ENCODE peak calls at places on chromosomes 5 and 9, in seven cellular contexts. One of them, this sample, is unnamed.

GRCh38 chr5:528625-529511 is 4.6 kb upstream of the SLC9A3 start:
- DNase-seq in T-helper 2 cell: peak
- DNase-seq in Peyer's patch: no peak
- DNase-seq in fibroblast of lung: no peak
- DNase-seq in HFFc6: no peak
- DNase-seq in GM12865: peak
- DNase-seq in NCI-H774: no peak
- DNase-seq in this sample: no peak

GRCh38 chr9:133742251-133742650 is 4.1 kb upstream of the SARDH start:
- DNase-seq in NCI-H774: no peak
- DNase-seq in Peyer's patch: no peak
- DNase-seq in T-helper 2 cell: no peak
- DNase-seq in GM12865: no peak
- DNase-seq in fibroblast of lung: no peak
- DNase-seq in HFFc6: no peak
- DNase-seq in this sample: no peak

GRCh38 chr5:135834639-135835529 is at the start of gene SLC25A48:
- DNase-seq in HFFc6: no peak
- DNase-seq in Peyer's patch: peak
- DNase-seq in GM12865: peak
- DNase-seq in T-helper 2 cell: peak
- DNase-seq in NCI-H774: peak
- DNase-seq in fibroblast of lung: peak
- DNase-seq in this sample: no peak

GRCh38 chr9:112061152-112061740 is 113.9 kb downstream of the SUSD1 start:
- DNase-seq in GM12865: peak
- DNase-seq in fibroblast of lung: peak
- DNase-seq in HFFc6: peak
- DNase-seq in T-helper 2 cell: peak
- DNase-seq in Peyer's patch: peak
- DNase-seq in NCI-H774: no peak
- DNase-seq in this sample: no peak

GRCh38 chr9:136403538-136403914 is 3.6 kb upstream of the SNAPC4 start:
- DNase-seq in fibroblast of lung: no peak
- DNase-seq in GM12865: peak
- DNase-seq in T-helper 2 cell: peak
- DNase-seq in Peyer's patch: peak
- DNase-seq in NCI-H774: no peak
- DNase-seq in HFFc6: no peak
- DNase-seq in this sample: no peak

GRCh38 chr9:75170898-75171360 is 82.6 kb downstream of the OSTF1 start:
- DNase-seq in Peyer's patch: no peak
- DNase-seq in HFFc6: peak
- DNase-seq in fibroblast of lung: peak
- DNase-seq in GM12865: no peak
- DNase-seq in T-helper 2 cell: peak
- DNase-seq in NCI-H774: no peak
- DNase-seq in this sample: no peak

GRCh38 chr9:98983295-98984268 is 39.9 kb downstream of the COL15A1 start:
- DNase-seq in fibroblast of lung: peak
- DNase-seq in GM12865: no peak
- DNase-seq in T-helper 2 cell: no peak
- DNase-seq in HFFc6: peak
- DNase-seq in Peyer's patch: no peak
- DNase-seq in NCI-H774: no peak
- DNase-seq in this sample: no peak

GRCh38 chr5:58666598-58667595 is 84.0 kb downstream of the RAB3C start:
- DNase-seq in T-helper 2 cell: no peak
- DNase-seq in Peyer's patch: no peak
- DNase-seq in HFFc6: no peak
- DNase-seq in fibroblast of lung: peak
- DNase-seq in GM12865: no peak
- DNase-seq in NCI-H774: no peak
- DNase-seq in this sample: no peak

GRCh38 chr9:96394832-96395496 is 11.5 kb upstream of the SLC35D2 start:
- DNase-seq in fibroblast of lung: no peak
- DNase-seq in Peyer's patch: no peak
- DNase-seq in T-helper 2 cell: no peak
- DNase-seq in NCI-H774: no peak
- DNase-seq in GM12865: no peak
- DNase-seq in HFFc6: no peak
- DNase-seq in this sample: no peak

GRCh38 chr5:157245477-157245876 is 20.4 kb upstream of the CYFIP2 start:
- DNase-seq in HFFc6: peak
- DNase-seq in T-helper 2 cell: no peak
- DNase-seq in NCI-H774: no peak
- DNase-seq in fibroblast of lung: peak
- DNase-seq in GM12865: no peak
- DNase-seq in Peyer's patch: no peak
- DNase-seq in this sample: no peak

GRCh38 chr5:74763504-74763903 is 3.4 kb downstream of the GFM2 start:
- DNase-seq in NCI-H774: no peak
- DNase-seq in Peyer's patch: no peak
- DNase-seq in fibroblast of lung: no peak
- DNase-seq in HFFc6: no peak
- DNase-seq in T-helper 2 cell: no peak
- DNase-seq in GM12865: no peak
- DNase-seq in this sample: no peak

GRCh38 chr5:1437876-1438559 is 7.2 kb downstream of the SLC6A3 start:
- DNase-seq in HFFc6: no peak
- DNase-seq in GM12865: no peak
- DNase-seq in T-helper 2 cell: no peak
- DNase-seq in fibroblast of lung: no peak
- DNase-seq in NCI-H774: no peak
- DNase-seq in Peyer's patch: peak
- DNase-seq in this sample: no peak